ENCODE peak calls at places on chromosomes 12 and 14, in four cellular contexts. O is lower lobe of right lung, N is adrenal gland, G is natural killer cell. Q is an unnamed sample.

GRCh38 chr12:116222358-116222757 is 55.1 kb downstream of the MED13L start:
- DNase-seq in O (no peak), N (peak; percentile 96), G (no peak), Q (no peak)

GRCh38 chr12:12997734-12998133 is 2.3 kb downstream of the HEBP1 start:
- DNase-seq in O (no peak), N (no peak), G (no peak), Q (no peak)

GRCh38 chr12:64029013-64029857 is 184.7 kb downstream of the SRGAP1 start:
- DNase-seq in O (no peak), N (no peak), G (no peak), Q (no peak)

GRCh38 chr14:24605435-24606190 is 3.9 kb downstream of the GZMH start:
- DNase-seq in O (no peak), N (peak; percentile 12), G (peak; percentile 70), Q (no peak)

GRCh38 chr12:42587564-42588307 is 1.8 kb downstream of the PRICKLE1 start:
- DNase-seq in O (no peak), N (no peak), G (no peak), Q (no peak)

GRCh38 chr12:6548556-6549378 is 7.1 kb downstream of the IFFO1 start:
- DNase-seq in O (no peak), N (no peak), G (no peak), Q (no peak)

GRCh38 chr12:121579190-121579791 is 1.5 kb downstream of the KDM2B start:
- DNase-seq in O (peak; percentile 61), N (peak; percentile 53), G (peak; percentile 40), Q (peak; percentile 13)

GRCh38 chr12:117028254-117028653 is 71.0 kb downstream of the TESC start:
- DNase-seq in O (no peak), N (peak; percentile 8), G (no peak), Q (no peak)

GRCh38 chr12:77324763-77325468 is 259.5 kb upstream of the E2F7 start:
- DNase-seq in O (peak; percentile 72), N (peak; percentile 48), G (no peak), Q (peak; percentile 63)

GRCh38 chr14:102278631-102278935 is 26.4 kb downstream of the MOK start:
- DNase-seq in O (no peak), N (no peak), G (no peak), Q (no peak)

GRCh38 chr12:46661161-46661845 is 164.5 kb downstream of the SLC38A4 start:
- DNase-seq in O (no peak), N (peak; percentile 32), G (no peak), Q (no peak)

GRCh38 chr12:52644078-52644415 is 8.0 kb downstream of the KRT2 start:
- DNase-seq in O (no peak), N (no peak), G (no peak), Q (no peak)

GRCh38 chr12:10366875-10367274 is 23.0 kb downstream of the KLRK1 start:
- DNase-seq in O (no peak), N (no peak), G (no peak), Q (no peak)
- TF ChIP-seq CTCF in O (no peak), N (peak; percentile 11), G (peak; percentile 28), Q (peak; percentile 42)

GRCh38 chr14:36207500-36207899 is 31.0 kb upstream of the PTCSC3 start:
- DNase-seq in O (no peak), N (no peak), G (no peak), Q (no peak)
- TF ChIP-seq CTCF in O (peak; percentile 56), N (peak; percentile 26), G (no peak), Q (peak; percentile 40)

DNA sequence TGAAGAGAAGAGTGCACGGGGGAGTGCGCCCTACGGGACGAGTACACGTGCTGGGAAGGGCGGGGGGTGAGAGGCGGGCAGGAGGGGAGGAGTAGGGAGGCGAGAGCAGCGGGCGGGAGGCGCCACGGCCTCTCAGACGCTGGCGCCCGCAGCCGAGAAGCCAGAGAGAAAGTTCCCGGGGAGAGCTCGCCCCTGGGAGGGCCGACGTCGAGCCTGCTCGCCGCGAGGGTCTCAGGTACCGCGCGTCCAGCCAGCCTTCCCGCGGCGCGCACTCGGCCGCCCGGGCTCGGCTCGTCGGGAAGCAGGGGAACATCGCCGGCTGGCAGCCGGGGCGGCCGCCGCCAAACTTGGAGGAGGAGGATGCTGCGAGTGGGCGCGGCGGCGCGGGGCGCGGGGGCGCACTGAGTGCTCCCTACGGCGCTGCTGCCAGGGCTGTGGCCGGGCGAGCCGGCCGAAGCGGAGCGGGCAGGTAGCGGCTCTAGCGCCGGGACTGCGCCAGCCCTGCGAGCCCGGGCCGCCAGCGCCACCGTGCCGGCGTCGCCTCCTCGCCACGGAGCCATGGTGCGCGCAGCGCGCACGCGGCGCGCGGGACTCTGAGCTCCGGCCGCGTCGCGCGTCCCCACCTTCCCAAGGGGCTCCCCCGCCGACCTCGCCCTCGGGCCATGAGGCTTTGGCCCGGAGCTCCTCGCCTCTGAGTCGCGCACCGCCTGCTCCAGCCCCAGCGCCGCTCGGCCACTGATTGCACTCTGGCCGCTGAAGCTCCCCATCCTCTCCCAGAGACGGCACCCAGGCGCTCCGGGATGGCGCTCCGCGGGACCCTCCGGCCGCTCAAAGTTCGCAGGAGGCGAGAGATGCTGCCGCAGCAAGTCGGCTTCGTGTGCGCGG is at the start of gene SLC24A4:
- DNase-seq in O (no peak), N (no peak), G (no peak), Q (peak; percentile 16)
- TF ChIP-seq CTCF in O (no peak), N (no peak), G (no peak), Q (no peak)

GRCh38 chr12:48996794-48997718 is 2.1 kb downstream of the DDN start:
- DNase-seq in O (peak; percentile 86), N (peak; percentile 78), G (peak; percentile 60), Q (peak; percentile 62)
- TF ChIP-seq CTCF in O (peak; percentile 76), N (peak; percentile 67), G (peak; percentile 58), Q (peak; percentile 73)

DNA sequence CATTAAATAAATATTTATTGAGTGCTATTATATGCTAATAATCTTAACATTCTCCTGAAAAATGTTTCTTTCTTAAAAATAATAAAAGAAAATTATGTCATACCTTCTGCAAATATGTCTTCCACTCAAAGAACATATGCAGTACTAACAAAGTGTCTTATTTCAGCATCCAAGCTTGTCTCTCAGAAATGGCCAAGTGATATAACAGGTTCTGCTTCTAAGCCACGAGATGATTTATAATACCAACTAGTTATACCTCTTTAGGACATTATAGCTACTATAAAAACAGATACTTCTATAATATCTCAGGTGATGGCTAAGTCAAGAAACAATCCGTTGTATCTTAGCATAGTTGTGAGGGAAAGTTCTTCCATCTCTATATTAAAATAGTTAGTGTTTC is 128.1 kb upstream of the ARID2 start:
- DNase-seq in O (no peak), N (no peak), G (no peak), Q (no peak)
- TF ChIP-seq CTCF in O (no peak), N (no peak), G (no peak), Q (no peak)

GRCh38 chr12:128797119-128798118 is 26.3 kb downstream of the SLC15A4 start:
- DNase-seq in O (peak; percentile 10), N (no peak), G (peak; percentile 69), Q (no peak)

GRCh38 chr12:128795530-128796361 is 28.0 kb downstream of the SLC15A4 start:
- DNase-seq in O (no peak), N (no peak), G (peak; percentile 37), Q (no peak)

GRCh38 chr12:128800606-128801005 is 23.2 kb downstream of the SLC15A4 start:
- DNase-seq in O (peak; percentile 20), N (no peak), G (no peak), Q (no peak)

GRCh38 chr12:128796439-128797118 is 27.2 kb downstream of the SLC15A4 start:
- DNase-seq in O (no peak), N (no peak), G (peak; percentile 61), Q (no peak)

DNA sequence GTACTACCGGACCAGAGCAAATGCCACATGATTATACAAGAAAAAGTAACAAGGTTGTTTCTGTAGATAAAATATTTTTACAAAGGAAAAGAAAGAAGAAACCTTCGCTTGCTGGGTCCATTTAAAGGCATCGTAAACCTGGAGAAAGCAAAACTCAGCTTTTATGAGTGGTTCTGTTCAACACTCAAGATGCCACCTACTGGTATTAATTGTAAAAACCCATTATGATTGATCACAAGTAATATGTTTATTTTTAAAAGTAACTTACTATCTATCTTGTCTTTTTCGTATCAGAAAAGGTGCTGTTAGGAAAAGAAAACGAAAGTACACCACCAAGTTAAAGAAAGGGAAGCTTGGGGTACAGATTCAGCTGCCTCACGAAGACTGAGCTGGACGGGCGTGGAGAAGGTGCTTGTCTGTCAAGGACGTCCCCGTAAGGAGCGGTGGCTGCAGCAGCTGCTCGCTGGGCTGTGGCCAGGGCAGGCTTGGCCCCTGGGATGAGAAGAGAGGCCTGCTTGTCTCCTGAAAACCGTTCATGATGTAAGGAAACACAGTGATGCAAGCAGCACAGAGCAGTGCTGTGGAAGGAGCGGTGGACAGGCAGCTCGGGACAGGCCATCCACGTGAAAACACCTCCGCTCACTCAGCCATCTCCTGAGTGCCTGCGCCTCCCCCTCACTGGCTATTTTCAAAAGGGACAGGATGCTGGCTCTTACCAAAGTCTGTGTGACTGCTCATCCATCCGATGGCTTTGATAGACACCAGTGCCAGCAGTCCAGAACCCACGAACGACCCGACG is 25.0 kb downstream of the SLC15A4 start:
- DNase-seq in O (peak; percentile 35), N (no peak), G (no peak), Q (no peak)
- TF ChIP-seq CTCF in O (no peak), N (no peak), G (peak; percentile 39), Q (peak; percentile 8)

GRCh38 chr14:76546426-76547221 is 170.7 kb downstream of the ESRRB start:
- DNase-seq in O (no peak), N (no peak), G (no peak), Q (peak; percentile 18)
- TF ChIP-seq CTCF in O (peak; percentile 24), N (peak; percentile 23), G (no peak), Q (peak; percentile 66)

DNA sequence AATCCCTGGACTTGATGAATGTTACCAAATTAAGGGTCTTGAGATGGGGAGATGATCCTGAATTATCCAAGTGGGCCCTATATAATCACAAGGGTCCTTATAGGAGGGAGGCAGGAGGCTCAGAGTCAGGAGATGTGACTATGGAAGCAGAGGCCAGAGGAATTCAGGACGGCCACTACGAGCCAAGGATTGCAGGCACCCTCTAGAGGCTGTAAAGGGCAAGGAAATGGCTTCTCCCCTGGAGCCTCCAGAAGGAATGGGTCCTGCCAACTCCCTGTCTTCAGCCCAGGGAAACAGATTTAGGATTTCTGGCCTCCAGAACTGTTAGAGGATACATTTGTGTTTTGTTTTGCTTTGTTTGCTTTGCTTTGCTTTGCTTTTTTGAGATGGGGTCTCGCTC is 8.8 kb downstream of the BDKRB1 start:
- DNase-seq in O (no peak), N (no peak), G (no peak), Q (no peak)
- TF ChIP-seq CTCF in O (peak; percentile 20), N (no peak), G (no peak), Q (peak; percentile 17)

GRCh38 chr12:49489720-49490119 is 49.1 kb upstream of the KCNH3 start:
- DNase-seq in O (no peak), N (peak; percentile 37), G (no peak), Q (no peak)
- TF ChIP-seq CTCF in O (no peak), N (peak; percentile 40), G (no peak), Q (no peak)

DNA sequence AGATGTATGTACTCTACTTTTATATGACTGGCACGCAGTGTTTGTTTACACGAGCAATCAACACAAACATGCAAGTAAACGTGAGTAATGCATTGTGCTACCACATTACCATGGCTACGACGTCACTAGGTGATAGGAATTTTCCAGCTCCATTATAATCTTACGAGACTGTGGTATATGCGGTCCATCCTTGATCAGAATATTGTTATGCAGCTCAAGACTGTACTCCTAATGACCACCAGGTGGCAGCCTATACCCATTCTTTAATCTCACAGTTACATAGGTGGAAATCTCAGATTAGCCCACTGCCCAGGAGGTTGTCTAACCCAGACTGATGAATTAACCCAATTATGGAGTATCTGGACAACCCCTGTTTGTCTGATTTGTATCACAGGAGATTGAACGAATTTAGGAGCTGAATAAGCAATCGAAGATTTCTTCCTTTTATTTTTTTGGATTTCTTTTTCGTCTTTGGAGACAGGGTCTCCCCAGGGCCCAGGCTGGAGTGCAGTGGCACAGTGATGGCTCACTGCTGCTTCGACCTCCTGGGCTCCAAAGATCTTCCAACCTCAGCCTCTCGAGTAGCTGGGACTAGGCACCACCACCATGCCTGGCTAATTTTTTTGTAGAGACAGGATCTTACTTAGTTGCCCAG is 8.7 kb upstream of the TESPA1 start:
- DNase-seq in O (no peak), N (peak; percentile 36), G (peak; percentile 37), Q (peak; percentile 15)
- TF ChIP-seq CTCF in O (peak; percentile 89), N (peak; percentile 93), G (peak; percentile 97), Q (peak; percentile 89)